ENCODE peak calls at places on chromosomes 7 and 10, in four cellular contexts. P is AG04449, V is NAMALWA, C is small intestine. R is an unnamed sample.

GRCh38 chr10:118760265-118760664 is 5.5 kb upstream of the CACUL1 start:
- DNase-seq in P (no peak), V (no peak), C (no peak), R (no peak)

GRCh38 chr7:5375925-5376324 is 47.7 kb downstream of the TNRC18 start:
- DNase-seq in P (no peak), V (no peak), C (no peak), R (no peak)

GRCh38 chr7:101629171-101629570 is at the start of gene MYL10:
- DNase-seq in P (no peak), V (no peak), C (no peak), R (no peak)

GRCh38 chr10:121302541-121303180 is 295.6 kb downstream of the FGFR2 start:
- DNase-seq in P (no peak), V (no peak), C (no peak), R (no peak)

GRCh38 chr10:75297021-75297599 is 61.4 kb upstream of the COMTD1 start:
- DNase-seq in P (no peak), V (no peak), C (no peak), R (no peak)

GRCh38 chr10:120997313-120998102 is 146.3 kb downstream of the WDR11 start:
- DNase-seq in P (no peak), V (no peak), C (no peak), R (no peak)

GRCh38 chr10:94710578-94710977 is 27.0 kb downstream of the CYP2C18 start:
- DNase-seq in P (no peak), V (no peak), C (no peak), R (no peak)

GRCh38 chr7:77288676-77289320 is 89.2 kb upstream of the FGL2 start:
- DNase-seq in P (no peak), V (no peak), C (no peak), R (no peak)

GRCh38 chr7:50826371-50827172 is 43.9 kb upstream of the GRB10 start:
- DNase-seq in P (no peak), V (no peak), C (peak), R (no peak)

GRCh38 chr10:64573625-64574325 is 1052.6 kb downstream of the REEP3 start:
- DNase-seq in P (no peak), V (no peak), C (peak), R (no peak)

GRCh38 chr7:144827581-144828139 is 8.2 kb downstream of the TPK1 start:
- DNase-seq in P (no peak), V (no peak), C (no peak), R (no peak)

R was measured in Karpas-422.